ENCODE peak calls at places on chromosomes 3 and 15, in five cellular contexts. F is NB4, I is foreskin fibroblast, T is HL-60, Q is skeletal muscle cell. V is an unnamed sample.
A peak's percentile ranks its signal among the peaks of the same experiment; 100 is the strongest.

GRCh38 chr15:68536331-68537095 is 42.3 kb upstream of the CORO2B start:
- DNase-seq in I (peak; percentile 51), Q (peak; percentile 92), T (no peak), F (no peak), V (no peak)

GRCh38 chr3:124512881-124513609 is 217.2 kb upstream of the UMPS start:
- DNase-seq in F (no peak), Q (no peak), T (no peak), I (no peak), V (no peak)

GRCh38 chr3:66665021-66665695 is 164.3 kb upstream of the LRIG1 start:
- DNase-seq in T (no peak), Q (no peak), F (no peak), I (no peak), V (no peak)

GRCh38 chr3:47669026-47669749 is 90.5 kb upstream of the CSPG5 start:
- DNase-seq in F (no peak), Q (no peak), T (no peak), I (no peak), V (no peak)

GRCh38 chr15:77069521-77070121 is 1.3 kb downstream of the TSPAN3 start:
- DNase-seq in F (peak; percentile 21), I (no peak), T (no peak), Q (no peak), V (no peak)

GRCh38 chr3:45507820-45508317 is 86.7 kb upstream of the LIMD1 start:
- DNase-seq in I (no peak), T (no peak), F (no peak), Q (peak; percentile 62), V (no peak)

GRCh38 chr15:73375755-73376305 is 7.1 kb upstream of the HCN4 start:
- DNase-seq in T (no peak), I (no peak), F (no peak), Q (no peak), V (no peak)

GRCh38 chr15:94231728-94232086 is 346 bp downstream of the MCTP2 start:
- DNase-seq in Q (no peak), I (no peak), T (no peak), F (peak; percentile 53), V (no peak)

GRCh38 chr3:24067483-24067882 is 122.4 kb downstream of the NR1D2 start:
- DNase-seq in F (no peak), Q (no peak), T (no peak), I (peak; percentile 60), V (no peak)

GRCh38 chr3:54575561-54575960 is 352.3 kb downstream of the LRTM1 start:
- DNase-seq in T (no peak), I (no peak), F (no peak), Q (no peak), V (no peak)

GRCh38 chr3:115325539-115325938 is 178.5 kb upstream of the ZBTB20 start:
- DNase-seq in F (peak; percentile 30), I (peak; percentile 32), Q (no peak), T (no peak), V (no peak)

GRCh38 chr3:71127463-71128243 is 455.9 kb downstream of the FOXP1 start:
- DNase-seq in T (no peak), F (no peak), Q (no peak), I (no peak), V (peak; percentile 12)

GRCh38 chr15:36479200-36479896 is 100.1 kb upstream of the CDIN1 start:
- DNase-seq in F (no peak), Q (no peak), T (no peak), I (no peak), V (no peak)

GRCh38 chr3:176354843-176355242 is 842.4 kb downstream of the TBL1XR1 start:
- DNase-seq in Q (no peak), I (no peak), F (no peak), T (no peak), V (no peak)

GRCh38 chr3:43879166-43879565 is 188.4 kb downstream of the ABHD5 start:
- DNase-seq in I (no peak), Q (no peak), F (peak; percentile 25), T (no peak), V (no peak)

GRCh38 chr3:16307832-16308531 is 43.0 kb downstream of the OXNAD1 start:
- DNase-seq in I (no peak), Q (no peak), T (no peak), F (no peak), V (no peak)

GRCh38 chr3:148605551-148605950 is 92.2 kb upstream of the AGTR1 start:
- DNase-seq in F (no peak), I (no peak), Q (no peak), T (no peak), V (no peak)

GRCh38 chr3:111385971-111386495 is 156.0 kb upstream of the CD96 start:
- DNase-seq in T (no peak), I (no peak), F (no peak), Q (no peak), V (no peak)

GRCh38 chr3:48018841-48019240 is 2.6 kb upstream of the MAP4 start:
- DNase-seq in Q (peak; percentile 29), I (peak; percentile 69), T (no peak), F (no peak), V (no peak)

GRCh38 chr3:129793356-129793755 is 100.2 kb downstream of the TMCC1 start:
- DNase-seq in F (peak; percentile 37), Q (no peak), I (no peak), T (no peak), V (no peak)

GRCh38 chr3:72247645-72248388 is 462.9 kb upstream of the PROK2 start:
- DNase-seq in Q (no peak), I (no peak), T (no peak), F (no peak), V (no peak)

GRCh38 chr3:192408007-192408655 is 319.2 kb downstream of the FGF12 start:
- DNase-seq in I (no peak), F (no peak), T (no peak), Q (no peak), V (no peak)

GRCh38 chr3:146581877-146582508 is 23.2 kb downstream of the PLSCR5 start:
- DNase-seq in Q (no peak), T (no peak), I (no peak), F (no peak), V (peak; percentile 35)

GRCh38 chr3:160471892-160472291 is 22.3 kb upstream of the TRIM59 start:
- DNase-seq in F (no peak), T (no peak), Q (no peak), I (no peak), V (no peak)

GRCh38 chr15:66765478-66766281 is 63.6 kb downstream of the SMAD6 start:
- DNase-seq in Q (no peak), F (peak; percentile 82), I (no peak), T (peak; percentile 73), V (peak; percentile 71)

GRCh38 chr3:186362988-186363387 is 954 bp upstream of the DGKG start:
- DNase-seq in F (no peak), I (no peak), T (no peak), Q (no peak), V (no peak)

GRCh38 chr15:33161209-33161608 is 33.3 kb downstream of the FMN1 start:
- DNase-seq in Q (no peak), I (no peak), F (no peak), T (no peak), V (no peak)

GRCh38 chr3:147960791-147961190 is 551.6 kb downstream of the ZIC1 start:
- DNase-seq in T (no peak), Q (no peak), I (no peak), F (no peak), V (no peak)